ENCODE peak calls at places on chromosomes 13 and 19, in five cellular contexts. I is COR-L47, X is right cardiac atrium, R is HEK293T, B is adipocyte. C is an unnamed sample.

GRCh38 chr13:59666504-59666903 is 497.2 kb downstream of the DIAPH3 start:
- DNase-seq in I (no peak), X (no peak), R (no peak), B (no peak), C (no peak)

GRCh38 chr13:40343550-40344269 is 322.7 kb downstream of the FOXO1 start:
- DNase-seq in I (no peak), X (no peak), R (no peak), B (no peak), C (no peak)

GRCh38 chr13:73870036-73870741 is 264.0 kb downstream of the KLF12 start:
- DNase-seq in I (no peak), X (no peak), R (no peak), B (peak; percentile 70), C (no peak)

GRCh38 chr19:821228-821975 is at the start of gene PLPPR3:
- DNase-seq in I (no peak), X (peak; percentile 51), R (no peak), B (peak; percentile 36), C (peak; percentile 53)

GRCh38 chr13:74087304-74087703 is 46.9 kb downstream of the KLF12 start:
- DNase-seq in I (no peak), X (no peak), R (no peak), B (no peak), C (no peak)

GRCh38 chr19:19510432-19510831 is 4.9 kb downstream of the TSSK6 start:
- DNase-seq in I (no peak), X (peak; percentile 20), R (no peak), B (no peak), C (no peak)

GRCh38 chr19:47644743-47645499 is 36.0 kb downstream of the BICRA start:
- DNase-seq in I (no peak), X (no peak), R (no peak), B (peak; percentile 37), C (no peak)

GRCh38 chr19:45448887-45449299 is 18.9 kb upstream of the FOSB start:
- DNase-seq in I (no peak), X (peak; percentile 37), R (no peak), B (no peak), C (no peak)

GRCh38 chr13:91058066-91058465 is 289.4 kb upstream of the MIR17HG start:
- DNase-seq in I (no peak), X (no peak), R (no peak), B (no peak), C (peak; percentile 6)

GRCh38 chr19:18274303-18274775 is at the start of gene IQCN:
- DNase-seq in I (no peak), X (peak; percentile 76), R (no peak), B (peak; percentile 65), C (peak; percentile 40)

GRCh38 chr19:33500586-33500985 is 21.0 kb downstream of the PEPD start:
- DNase-seq in I (no peak), X (no peak), R (no peak), B (no peak), C (no peak)

GRCh38 chr19:8609210-8610040 is 1.1 kb downstream of the ADAMTS10 start:
- DNase-seq in I (no peak), X (peak; percentile 92), R (peak; percentile 53), B (peak; percentile 76), C (peak; percentile 82)

GRCh38 chr13:96958286-96958891 is 35.9 kb downstream of the OXGR1 start:
- DNase-seq in I (peak; percentile 63), X (no peak), R (peak; percentile 15), B (peak; percentile 87), C (peak; percentile 18)

GRCh38 chr13:99895999-99896695 is 75.4 kb downstream of the ZIC5 start:
- DNase-seq in I (no peak), X (no peak), R (no peak), B (no peak), C (no peak)

GRCh38 chr13:93620366-93620765 is 393.8 kb downstream of the GPC6 start:
- DNase-seq in I (no peak), X (no peak), R (no peak), B (peak; percentile 45), C (peak; percentile 16)

GRCh38 chr19:14150041-14150769 is 13.8 kb upstream of the ASF1B start:
- DNase-seq in I (no peak), X (peak; percentile 64), R (no peak), B (no peak), C (no peak)

GRCh38 chr13:46492946-46493345 is 60.0 kb upstream of the LRCH1 start:
- DNase-seq in I (no peak), X (no peak), R (peak; percentile 54), B (peak; percentile 86), C (peak; percentile 58)

GRCh38 chr19:58229255-58229639 is 533 bp downstream of the ZNF544 start:
- DNase-seq in I (peak; percentile 45), X (no peak), R (no peak), B (no peak), C (peak; percentile 59)

GRCh38 chr13:24270639-24271131 is 38.7 kb upstream of the C1QTNF9 start:
- DNase-seq in I (no peak), X (peak; percentile 88), R (peak; percentile 42), B (peak; percentile 51), C (peak; percentile 79)

GRCh38 chr13:92175330-92175729 is 776.9 kb downstream of the GPC5 start:
- DNase-seq in I (peak; percentile 60), X (peak; percentile 34), R (peak; percentile 72), B (peak; percentile 34), C (peak; percentile 30)

GRCh38 chr13:106507560-106508274 is 27.7 kb downstream of the EFNB2 start:
- DNase-seq in I (no peak), X (no peak), R (no peak), B (peak; percentile 78), C (peak; percentile 76)

GRCh38 chr13:40552895-40553294 is 113.5 kb downstream of the FOXO1 start:
- DNase-seq in I (no peak), X (no peak), R (no peak), B (no peak), C (no peak)

GRCh38 chr19:33569822-33570221 is 48.2 kb upstream of the PEPD start:
- DNase-seq in I (no peak), X (no peak), R (no peak), B (no peak), C (no peak)

GRCh38 chr13:102020611-102021216 is 381.1 kb downstream of the FGF14 start:
- DNase-seq in I (no peak), X (no peak), R (no peak), B (peak; percentile 5), C (no peak)

GRCh38 chr19:47538812-47539211 is 23.9 kb upstream of the NAPA start:
- DNase-seq in I (no peak), X (no peak), R (no peak), B (no peak), C (no peak)